ENCODE peak calls at places on chromosomes 13 and 19, in nine cellular contexts. One of them, this sample, is unnamed.

GRCh38 chr13:83297591-83298305 is 584.5 kb downstream of the SLITRK1 start:
- DNase-seq in GM23338: no peak
- DNase-seq in WERI-Rb-1: no peak
- DNase-seq in heart left ventricle: no peak
- DNase-seq in fibroblast of the aortic adventitia: no peak
- DNase-seq in ovary: no peak
- DNase-seq in psoas muscle: peak; percentile 7
- DNase-seq in A673: no peak
- DNase-seq in right atrium auricular region: no peak
- DNase-seq in this sample: no peak

GRCh38 chr13:25420161-25420560 is 48.4 kb downstream of the ATP8A2 start:
- DNase-seq in fibroblast of the aortic adventitia: no peak
- DNase-seq in right atrium auricular region: no peak
- DNase-seq in GM23338: peak; percentile 55
- DNase-seq in psoas muscle: no peak
- DNase-seq in ovary: no peak
- DNase-seq in heart left ventricle: no peak
- DNase-seq in WERI-Rb-1: no peak
- DNase-seq in A673: no peak
- DNase-seq in this sample: no peak

GRCh38 chr19:46928951-46929350 is 68.2 kb downstream of the ARHGAP35 start:
- DNase-seq in GM23338: peak; percentile 30
- DNase-seq in heart left ventricle: no peak
- DNase-seq in ovary: no peak
- DNase-seq in right atrium auricular region: no peak
- DNase-seq in psoas muscle: no peak
- DNase-seq in fibroblast of the aortic adventitia: peak; percentile 43
- DNase-seq in A673: peak; percentile 49
- DNase-seq in WERI-Rb-1: no peak
- DNase-seq in this sample: no peak

GRCh38 chr13:52428295-52428694 is 22.1 kb downstream of the VPS36 start:
- DNase-seq in fibroblast of the aortic adventitia: peak; percentile 83
- DNase-seq in A673: no peak
- DNase-seq in ovary: no peak
- DNase-seq in heart left ventricle: no peak
- DNase-seq in psoas muscle: no peak
- DNase-seq in right atrium auricular region: no peak
- DNase-seq in WERI-Rb-1: no peak
- DNase-seq in GM23338: no peak
- DNase-seq in this sample: peak; percentile 9

GRCh38 chr19:56111601-56112312 is 9.3 kb downstream of the ZNF787 start:
- DNase-seq in right atrium auricular region: peak; percentile 66
- DNase-seq in WERI-Rb-1: no peak
- DNase-seq in GM23338: peak; percentile 53
- DNase-seq in fibroblast of the aortic adventitia: no peak
- DNase-seq in A673: no peak
- DNase-seq in psoas muscle: peak; percentile 45
- DNase-seq in heart left ventricle: peak; percentile 78
- DNase-seq in ovary: no peak
- DNase-seq in this sample: no peak

GRCh38 chr19:41886761-41887710 is 4.1 kb downstream of the ARHGEF1 start:
- DNase-seq in A673: peak; percentile 75
- DNase-seq in right atrium auricular region: no peak
- DNase-seq in heart left ventricle: no peak
- DNase-seq in WERI-Rb-1: no peak
- DNase-seq in ovary: no peak
- DNase-seq in GM23338: peak; percentile 64
- DNase-seq in fibroblast of the aortic adventitia: no peak
- DNase-seq in psoas muscle: no peak
- DNase-seq in this sample: no peak

GRCh38 chr19:41350735-41351338 is 2.9 kb downstream of the TGFB1 start:
- DNase-seq in ovary: no peak
- DNase-seq in WERI-Rb-1: no peak
- DNase-seq in GM23338: peak; percentile 26
- DNase-seq in fibroblast of the aortic adventitia: peak; percentile 39
- DNase-seq in right atrium auricular region: no peak
- DNase-seq in A673: no peak
- DNase-seq in heart left ventricle: no peak
- DNase-seq in psoas muscle: no peak
- DNase-seq in this sample: no peak

GRCh38 chr19:38152461-38153379 is 71.3 kb downstream of the DPF1 start:
- DNase-seq in fibroblast of the aortic adventitia: no peak
- DNase-seq in A673: peak; percentile 34
- DNase-seq in ovary: no peak
- DNase-seq in psoas muscle: no peak
- DNase-seq in heart left ventricle: peak; percentile 71
- DNase-seq in GM23338: no peak
- DNase-seq in WERI-Rb-1: peak; percentile 95
- DNase-seq in right atrium auricular region: no peak
- DNase-seq in this sample: no peak

GRCh38 chr19:16252459-16253205 is 54.9 kb downstream of the AP1M1 start:
- DNase-seq in right atrium auricular region: no peak
- DNase-seq in A673: no peak
- DNase-seq in WERI-Rb-1: no peak
- DNase-seq in ovary: no peak
- DNase-seq in heart left ventricle: no peak
- DNase-seq in fibroblast of the aortic adventitia: no peak
- DNase-seq in GM23338: no peak
- DNase-seq in psoas muscle: no peak
- DNase-seq in this sample: no peak

GRCh38 chr13:26721251-26721939 is 39.2 kb downstream of the GPR12 start:
- DNase-seq in right atrium auricular region: peak; percentile 58
- DNase-seq in GM23338: no peak
- DNase-seq in A673: no peak
- DNase-seq in fibroblast of the aortic adventitia: no peak
- DNase-seq in psoas muscle: peak; percentile 23
- DNase-seq in ovary: no peak
- DNase-seq in WERI-Rb-1: peak; percentile 85
- DNase-seq in heart left ventricle: no peak
- DNase-seq in this sample: no peak

GRCh38 chr19:46133777-46134231 is 9.3 kb upstream of the IGFL3 start:
- DNase-seq in A673: no peak
- DNase-seq in fibroblast of the aortic adventitia: no peak
- DNase-seq in heart left ventricle: no peak
- DNase-seq in WERI-Rb-1: no peak
- DNase-seq in ovary: no peak
- DNase-seq in right atrium auricular region: no peak
- DNase-seq in GM23338: peak; percentile 57
- DNase-seq in psoas muscle: no peak
- DNase-seq in this sample: no peak

DNA sequence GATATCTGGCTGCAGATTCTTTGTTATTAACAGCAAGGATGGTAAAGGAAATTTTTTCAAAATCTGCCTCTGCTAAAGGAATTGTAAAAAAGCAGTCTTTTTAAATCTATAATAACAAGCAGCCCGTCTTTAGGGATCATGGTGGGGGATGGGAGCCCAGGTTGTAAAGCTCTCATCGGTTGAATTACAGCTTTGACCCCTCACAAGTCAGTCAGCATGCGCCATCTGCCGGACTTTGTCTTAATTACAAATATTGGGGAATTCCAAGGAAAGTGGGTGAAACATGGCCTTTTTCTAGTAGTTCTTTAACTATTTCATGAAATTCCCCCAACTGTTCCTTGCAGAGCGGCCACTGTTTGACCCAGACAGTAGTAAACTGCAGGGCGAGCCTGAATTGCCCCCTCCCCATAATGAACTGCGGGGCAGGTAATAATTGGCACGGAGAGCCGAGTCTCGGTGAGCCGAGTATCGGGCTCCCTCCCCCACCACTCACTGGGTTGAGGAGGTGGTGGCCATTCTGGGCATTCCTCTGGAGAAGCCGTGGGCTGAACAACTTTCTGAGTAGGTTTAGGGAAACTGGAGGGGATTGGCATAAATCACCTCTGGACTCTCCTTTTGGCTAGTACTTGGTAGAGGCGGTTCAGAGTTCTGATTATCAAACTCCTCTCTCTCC is 11.6 kb downstream of the ZNF578 start:
- DNase-seq in ovary: no peak
- DNase-seq in heart left ventricle: no peak
- DNase-seq in right atrium auricular region: no peak
- DNase-seq in psoas muscle: no peak
- DNase-seq in WERI-Rb-1: peak; percentile 82
- DNase-seq in A673: peak; percentile 7
- DNase-seq in GM23338: peak; percentile 94
- DNase-seq in fibroblast of the aortic adventitia: no peak
- DNase-seq in this sample: no peak
- TF ChIP-seq CTCF in ovary: no peak
- TF ChIP-seq CTCF in heart left ventricle: no peak
- TF ChIP-seq CTCF in right atrium auricular region: no peak
- TF ChIP-seq CTCF in psoas muscle: no peak
- TF ChIP-seq CTCF in WERI-Rb-1: peak; percentile 45
- TF ChIP-seq CTCF in A673: peak; percentile 37
- TF ChIP-seq CTCF in GM23338: peak; percentile 87
- TF ChIP-seq CTCF in fibroblast of the aortic adventitia: no peak
- TF ChIP-seq CTCF in this sample: no peak

GRCh38 chr19:35524181-35524838 is 3.8 kb downstream of the SBSN start:
- DNase-seq in ovary: no peak
- DNase-seq in psoas muscle: no peak
- DNase-seq in A673: no peak
- DNase-seq in GM23338: peak; percentile 66
- DNase-seq in right atrium auricular region: no peak
- DNase-seq in WERI-Rb-1: no peak
- DNase-seq in heart left ventricle: no peak
- DNase-seq in fibroblast of the aortic adventitia: no peak
- DNase-seq in this sample: no peak
- H3K4me3 ChIP-seq in ovary: no peak overlapping the region
- H3K4me3 ChIP-seq in psoas muscle: no peak overlapping the region
- H3K4me3 ChIP-seq in A673: no peak overlapping the region
- H3K4me3 ChIP-seq in GM23338: peak overlapping the region; percentile 47
- H3K4me3 ChIP-seq in right atrium auricular region: no peak overlapping the region
- H3K4me3 ChIP-seq in WERI-Rb-1: no peak overlapping the region
- H3K4me3 ChIP-seq in heart left ventricle: no peak overlapping the region
- H3K4me3 ChIP-seq in fibroblast of the aortic adventitia: no peak overlapping the region
- H3K4me3 ChIP-seq in this sample: no peak overlapping the region

GRCh38 chr19:43939557-43940260 is 4.6 kb upstream of the ZNF45 start:
- DNase-seq in A673: no peak
- DNase-seq in right atrium auricular region: no peak
- DNase-seq in GM23338: no peak
- DNase-seq in WERI-Rb-1: no peak
- DNase-seq in psoas muscle: no peak
- DNase-seq in ovary: no peak
- DNase-seq in fibroblast of the aortic adventitia: no peak
- DNase-seq in heart left ventricle: no peak
- DNase-seq in this sample: no peak

GRCh38 chr19:43936219-43936618 is 1.1 kb upstream of the ZNF45 start:
- DNase-seq in WERI-Rb-1: no peak
- DNase-seq in fibroblast of the aortic adventitia: no peak
- DNase-seq in GM23338: peak; percentile 43
- DNase-seq in A673: no peak
- DNase-seq in right atrium auricular region: no peak
- DNase-seq in ovary: no peak
- DNase-seq in heart left ventricle: no peak
- DNase-seq in psoas muscle: no peak
- DNase-seq in this sample: no peak

GRCh38 chr19:43934985-43935708 is at the start of gene ZNF45:
- DNase-seq in heart left ventricle: peak; percentile 91
- DNase-seq in ovary: peak; percentile 88
- DNase-seq in fibroblast of the aortic adventitia: peak; percentile 87
- DNase-seq in A673: peak; percentile 96
- DNase-seq in WERI-Rb-1: peak; percentile 92
- DNase-seq in right atrium auricular region: peak; percentile 87
- DNase-seq in psoas muscle: peak; percentile 88
- DNase-seq in GM23338: peak; percentile 96
- DNase-seq in this sample: peak; percentile 92

GRCh38 chr19:43928820-43929219 is 6.3 kb downstream of the ZNF45 start:
- DNase-seq in WERI-Rb-1: no peak
- DNase-seq in right atrium auricular region: no peak
- DNase-seq in heart left ventricle: no peak
- DNase-seq in ovary: no peak
- DNase-seq in fibroblast of the aortic adventitia: no peak
- DNase-seq in GM23338: no peak
- DNase-seq in psoas muscle: no peak
- DNase-seq in A673: no peak
- DNase-seq in this sample: peak; percentile 2

DNA sequence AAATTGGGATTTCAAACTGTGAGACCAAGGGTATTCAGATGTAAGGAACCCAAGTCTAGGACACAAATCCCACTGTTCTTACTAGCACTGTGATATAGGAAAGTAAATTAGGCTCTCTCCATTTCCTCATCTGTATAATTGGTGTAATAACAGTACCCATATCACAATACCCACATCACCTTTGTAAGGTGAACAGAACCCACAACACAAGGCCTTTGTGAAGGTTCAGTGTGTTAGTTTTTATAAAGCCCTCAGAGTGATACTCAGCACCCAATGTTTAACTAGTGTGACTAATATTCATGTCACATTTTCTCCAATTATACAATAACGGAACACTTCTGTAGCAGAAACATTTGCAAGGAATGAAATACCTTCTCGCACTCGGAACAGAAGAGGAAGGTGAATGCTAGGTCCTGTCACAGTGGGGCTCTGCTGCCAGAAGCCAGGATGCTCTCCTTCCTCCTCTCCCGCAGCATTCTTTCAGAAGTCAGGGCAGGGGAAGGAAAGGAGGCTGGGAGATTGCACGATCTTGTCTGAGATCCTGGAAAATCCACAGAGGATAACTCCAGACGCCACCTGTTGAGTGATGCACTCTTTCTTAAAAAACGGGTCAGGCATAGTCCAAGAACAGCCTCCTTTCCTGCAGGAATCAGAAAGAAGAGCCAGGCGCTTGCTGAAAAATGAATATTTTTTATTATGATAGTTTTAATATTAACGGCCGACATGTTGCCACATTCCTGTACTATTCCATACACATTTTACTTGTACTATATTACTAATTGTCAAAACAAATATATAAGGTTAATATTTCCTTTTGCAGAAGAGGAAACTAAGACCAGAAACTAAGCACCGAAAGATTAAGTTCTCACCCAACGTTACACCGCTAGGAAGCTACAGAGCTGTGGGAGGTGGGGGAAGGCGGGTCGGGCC is 762 bp downstream of the ZNF45 start:
- DNase-seq in psoas muscle: no peak
- DNase-seq in right atrium auricular region: no peak
- DNase-seq in ovary: no peak
- DNase-seq in fibroblast of the aortic adventitia: peak; percentile 16
- DNase-seq in WERI-Rb-1: no peak
- DNase-seq in A673: peak; percentile 6
- DNase-seq in heart left ventricle: no peak
- DNase-seq in GM23338: peak; percentile 6
- DNase-seq in this sample: peak; percentile 11
- TF ChIP-seq CTCF in psoas muscle: no peak
- TF ChIP-seq CTCF in right atrium auricular region: no peak
- TF ChIP-seq CTCF in ovary: no peak
- TF ChIP-seq CTCF in fibroblast of the aortic adventitia: peak; percentile 21
- TF ChIP-seq CTCF in WERI-Rb-1: peak; percentile 7
- TF ChIP-seq CTCF in A673: no peak
- TF ChIP-seq CTCF in heart left ventricle: no peak
- TF ChIP-seq CTCF in GM23338: no peak
- TF ChIP-seq CTCF in this sample: peak; percentile 8

DNA sequence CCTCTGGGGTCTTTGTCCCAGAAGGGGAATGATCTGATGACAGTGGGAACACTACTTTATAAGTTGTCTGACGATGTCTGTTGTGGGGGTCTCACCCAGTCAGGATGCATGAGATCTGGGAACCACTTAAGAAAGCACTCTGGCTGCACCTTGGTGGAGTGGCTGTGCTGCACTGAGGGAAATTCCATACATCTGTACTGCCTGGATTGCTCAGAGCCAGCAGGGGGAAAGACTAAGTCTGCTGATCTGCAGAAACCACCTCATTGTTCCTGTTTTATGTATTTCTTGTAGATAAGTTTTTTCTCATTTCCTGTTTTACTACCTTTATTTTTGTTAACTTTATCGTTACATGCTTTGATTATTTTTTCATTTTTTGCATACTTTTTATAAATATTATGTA is 27.3 kb downstream of the ZNF430 start:
- DNase-seq in ovary: no peak
- DNase-seq in fibroblast of the aortic adventitia: no peak
- DNase-seq in GM23338: no peak
- DNase-seq in psoas muscle: no peak
- DNase-seq in A673: no peak
- DNase-seq in heart left ventricle: no peak
- DNase-seq in right atrium auricular region: no peak
- DNase-seq in WERI-Rb-1: no peak
- DNase-seq in this sample: no peak
- H3K4me3 ChIP-seq in ovary: no peak overlapping the region
- H3K4me3 ChIP-seq in fibroblast of the aortic adventitia: no peak overlapping the region
- H3K4me3 ChIP-seq in GM23338: no peak overlapping the region
- H3K4me3 ChIP-seq in psoas muscle: no peak overlapping the region
- H3K4me3 ChIP-seq in A673: no peak overlapping the region
- H3K4me3 ChIP-seq in heart left ventricle: no peak overlapping the region
- H3K4me3 ChIP-seq in right atrium auricular region: no peak overlapping the region
- H3K4me3 ChIP-seq in WERI-Rb-1: no peak overlapping the region
- H3K4me3 ChIP-seq in this sample: no peak overlapping the region

This sample was measured in fibroblast of villous mesenchyme.